ENCODE peak calls at places on chromosomes 5 and 9, in seven cellular contexts. N is neuronal stem cell, X is prostate gland, Y is spleen, U is suprapubic skin, R is Peyer's patch, Q is body of pancreas. S is an unnamed sample. For H3K4me1 and H3K9me3, the result is how much of the 10 kb centered on the place peaks cover.

GRCh38 chr5:177309351-177310191 is 2.1 kb downstream of the MXD3 start:
- DNase-seq in N (peak), X (peak), Y (peak), U (no peak), R (peak), Q (peak), S (peak)

GRCh38 chr9:109779711-109780452 is at the start of gene PALM2AKAP2:
- DNase-seq in N (peak), X (peak), Y (no peak), U (peak), R (peak), Q (peak), S (peak)

GRCh38 chr5:143147918-143148317 is 255.6 kb downstream of the NR3C1 start:
- DNase-seq in N (no peak), X (no peak), Y (no peak), U (no peak), R (no peak), Q (no peak), S (no peak)

GRCh38 chr5:143931389-143931984 is 119.5 kb downstream of the HMHB1 start:
- DNase-seq in N (no peak), X (no peak), Y (no peak), U (no peak), R (no peak), Q (no peak), S (no peak)

GRCh38 chr5:163565931-163566608 is 60.7 kb downstream of the MAT2B start:
- DNase-seq in N (no peak), X (peak), Y (peak), U (no peak), R (peak), Q (peak), S (peak)

GRCh38 chr5:116075117-116075910 is 9.5 kb upstream of the COMMD10 start:
- DNase-seq in N (no peak), X (no peak), Y (no peak), U (no peak), R (no peak), Q (no peak), S (no peak)

GRCh38 chr9:13900449-13900848 is 413.5 kb downstream of the NFIB start:
- DNase-seq in N (no peak), X (peak), Y (no peak), U (no peak), R (no peak), Q (no peak), S (no peak)

GRCh38 chr5:98656106-98656795 is 117.2 kb upstream of the RGMB start:
- DNase-seq in N (peak), X (no peak), Y (no peak), U (no peak), R (no peak), Q (no peak), S (no peak)

GRCh38 chr5:116532762-116533525 is 41.7 kb downstream of the SEMA6A start:
- DNase-seq in N (no peak), X (no peak), Y (no peak), U (no peak), R (no peak), Q (no peak), S (no peak)

GRCh38 chr5:143065185-143065584 is 295.0 kb downstream of the ARHGAP26 start:
- DNase-seq in N (no peak), X (no peak), Y (no peak), U (peak), R (peak), Q (no peak), S (no peak)

GRCh38 chr9:92931606-92932005 is 15.7 kb upstream of the FGD3 start:
- DNase-seq in N (no peak), X (no peak), Y (no peak), U (no peak), R (no peak), Q (no peak), S (no peak)

DNA sequence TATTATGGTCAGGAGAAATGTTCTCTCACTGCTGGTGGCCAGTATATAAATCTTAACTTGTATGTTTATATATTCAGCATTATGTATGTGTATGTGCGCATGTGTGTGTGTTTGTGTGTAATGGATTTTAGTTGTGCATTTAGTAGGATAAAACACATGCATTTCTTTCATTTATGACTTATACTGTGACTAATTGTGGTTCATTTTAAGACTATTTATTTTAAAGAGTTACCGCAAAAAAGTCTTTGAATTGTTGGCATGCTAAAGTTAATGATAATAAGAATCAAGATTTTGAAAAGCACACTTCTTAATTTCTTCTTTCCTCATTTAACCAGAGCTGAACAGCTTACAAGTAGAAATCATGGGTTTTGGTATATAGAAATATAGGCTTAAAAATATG is 60.9 kb downstream of the RAI14 start:
- DNase-seq in N (no peak), X (no peak), Y (no peak), U (no peak), R (no peak), Q (no peak), S (no peak)
- H3K4me1 ChIP-seq in N (under half), X (under half), Y (half or more), U (under half), R (under half), Q (under half), S (under half)

DNA sequence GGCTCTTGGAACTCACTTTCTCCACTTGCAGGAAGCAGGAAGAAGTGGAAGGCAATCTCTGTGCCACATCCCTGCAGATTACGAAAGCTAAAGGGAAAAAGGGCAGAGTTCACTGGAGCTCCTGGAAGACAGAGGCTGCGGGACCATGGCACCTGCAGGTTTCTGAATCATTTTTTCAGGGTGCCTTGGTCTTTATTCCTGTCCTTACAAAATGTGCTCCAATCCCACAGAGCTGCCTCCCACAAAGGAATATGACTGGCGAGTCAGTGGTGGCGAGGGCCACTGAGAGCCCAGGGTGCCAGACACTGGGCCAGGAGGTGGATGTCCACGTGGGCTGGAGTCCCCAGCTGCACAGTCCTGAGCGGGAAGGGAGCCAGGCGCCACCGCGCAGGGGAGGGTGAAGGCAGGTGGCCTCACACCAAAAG is 183.0 kb downstream of the FANCC start:
- DNase-seq in N (no peak), X (no peak), Y (no peak), U (no peak), R (peak), Q (no peak), S (no peak)
- H3K27ac ChIP-seq in N (no peak), X (peak), Y (no peak), U (no peak), R (peak), Q (peak), S (no peak)

GRCh38 chr5:178986326-178986960 is 8.7 kb downstream of the GRM6 start:
- DNase-seq in N (no peak), X (no peak), Y (peak), U (no peak), R (no peak), Q (no peak), S (no peak)
- H3K9me3 ChIP-seq in N (under half), X (under half), Y (half or more), U (under half), R (under half), Q (under half), S (under half)

GRCh38 chr9:132996526-132996925 is 18.0 kb downstream of the GFI1B start:
- DNase-seq in N (no peak), X (no peak), Y (peak), U (no peak), R (no peak), Q (no peak), S (no peak)
- H3K4me1 ChIP-seq in N (under half), X (under half), Y (under half), U (under half), R (under half), Q (under half), S (under half)

DNA sequence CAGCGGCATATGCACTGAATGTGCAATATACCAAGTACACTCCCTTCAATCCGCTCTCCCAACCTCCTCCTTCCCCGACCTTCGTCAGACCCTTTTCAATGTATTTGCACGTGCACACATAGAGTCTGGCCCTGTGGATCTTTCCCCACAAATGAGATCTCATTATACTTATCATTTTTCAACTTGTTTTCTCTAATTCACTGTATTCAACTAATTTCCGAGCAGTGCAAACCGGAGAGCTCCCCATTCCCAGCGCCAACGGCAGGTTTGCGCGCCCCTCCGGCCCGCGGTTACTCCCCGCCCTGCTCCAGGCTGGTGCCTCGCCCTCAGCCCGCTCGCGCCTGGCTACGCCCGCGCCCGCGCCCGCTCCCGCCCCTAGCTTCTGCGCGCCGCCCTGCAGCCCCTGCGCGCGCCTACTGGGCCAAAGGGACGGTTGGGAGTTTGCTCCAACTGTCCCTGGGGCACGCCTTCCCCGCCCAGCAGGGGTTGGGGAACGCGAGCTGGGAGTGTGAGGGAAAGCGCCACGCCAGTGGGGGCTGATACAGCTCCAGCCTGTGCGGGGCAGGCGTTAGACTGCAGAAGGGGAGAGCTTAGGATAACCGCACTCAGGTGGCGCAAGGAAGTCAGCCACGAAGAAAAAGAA is 3.3 kb upstream of the CDC20B start:
- DNase-seq in N (peak), X (no peak), Y (peak), U (no peak), R (peak), Q (peak), S (no peak)
- H3K27ac ChIP-seq in N (no peak), X (no peak), Y (no peak), U (no peak), R (no peak), Q (no peak), S (no peak)

GRCh38 chr9:1077616-1078015 is 27.5 kb downstream of the DMRT2 start:
- DNase-seq in N (no peak), X (no peak), Y (no peak), U (no peak), R (no peak), Q (no peak), S (no peak)

GRCh38 chr9:1071730-1072129 is 21.6 kb downstream of the DMRT2 start:
- DNase-seq in N (no peak), X (peak), Y (no peak), U (no peak), R (no peak), Q (no peak), S (no peak)

DNA sequence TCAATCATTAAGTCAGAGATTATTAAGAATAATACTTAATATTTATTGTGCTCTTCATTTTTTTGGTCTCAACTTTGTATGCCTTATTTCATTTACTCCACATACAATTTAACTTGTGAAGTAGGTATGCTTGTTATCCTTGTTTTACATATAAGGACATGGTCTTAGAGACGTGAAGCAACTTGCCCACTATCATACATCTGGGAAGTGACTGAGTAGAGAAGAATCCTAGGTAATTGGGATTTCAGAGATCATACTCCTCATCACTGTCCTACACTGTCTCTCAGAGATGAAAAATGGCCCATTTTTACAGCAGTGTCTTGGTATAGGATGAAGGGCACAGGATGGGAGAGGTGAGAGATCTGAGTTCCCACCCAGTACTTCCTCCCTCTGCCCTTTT is 23.3 kb downstream of the DMRT2 start:
- DNase-seq in N (no peak), X (no peak), Y (no peak), U (no peak), R (no peak), Q (no peak), S (no peak)
- H3K9me3 ChIP-seq in N (under half), X (under half), Y (under half), U (under half), R (under half), Q (under half), S (under half)

GRCh38 chr9:134600836-134601638 is 40.6 kb upstream of the COL5A1 start:
- DNase-seq in N (no peak), X (no peak), Y (no peak), U (peak), R (peak), Q (no peak), S (no peak)
- H3K4me1 ChIP-seq in N (under half), X (under half), Y (under half), U (under half), R (under half), Q (under half), S (under half)

GRCh38 chr9:20302229-20302628 is 320.1 kb downstream of the MLLT3 start:
- DNase-seq in N (no peak), X (no peak), Y (no peak), U (no peak), R (no peak), Q (no peak), S (no peak)
- H3K27ac ChIP-seq in N (no peak), X (no peak), Y (no peak), U (no peak), R (no peak), Q (no peak), S (no peak)

GRCh38 chr5:141236516-141237313 is 8.5 kb upstream of the PCDHB15 start:
- DNase-seq in N (no peak), X (no peak), Y (no peak), U (no peak), R (no peak), Q (no peak), S (no peak)
- H3K9me3 ChIP-seq in N (under half), X (under half), Y (half or more), U (half or more), R (under half), Q (under half), S (half or more)

S was measured in upper lobe of right lung.